ENCODE peak calls at places on chromosomes 7 and 10, in six cellular contexts. P, O, H, N, C and V are unnamed samples.

GRCh38 chr10:93346712-93347111 is 135.4 kb downstream of the MYOF start:
- ATAC-seq in O (no peak), C (no peak), N (no peak), H (peak), P (no peak), V (no peak)

GRCh38 chr10:120963587-120964220 is 112.5 kb downstream of the WDR11 start:
- ATAC-seq in C (no peak), O (no peak), H (peak), P (no peak), N (no peak), V (peak)

GRCh38 chr7:69738396-69738889 is 140.2 kb downstream of the AUTS2 start:
- ATAC-seq in O (no peak), P (no peak), H (no peak), C (no peak), N (no peak), V (no peak)

GRCh38 chr10:123454987-123455386 is 211.2 kb upstream of the GPR26 start:
- ATAC-seq in H (no peak), N (no peak), C (no peak), P (no peak), O (no peak), V (no peak)

GRCh38 chr7:2353650-2354172 is 916 bp upstream of the EIF3B start:
- ATAC-seq in H (peak), P (peak), C (peak), O (peak), N (peak), V (peak)

GRCh38 chr10:95767884-95768556 is 12.1 kb downstream of the ENTPD1 start:
- ATAC-seq in H (peak), P (peak), C (no peak), N (no peak), O (no peak), V (no peak)

GRCh38 chr10:11433657-11434056 is 177.8 kb downstream of the USP6NL start:
- ATAC-seq in O (no peak), N (no peak), H (no peak), P (no peak), C (peak), V (no peak)

GRCh38 chr10:62459500-62459899 is 85.3 kb downstream of the ZNF365 start:
- ATAC-seq in N (no peak), O (no peak), H (no peak), P (no peak), C (no peak), V (no peak)

GRCh38 chr10:13056461-13057077 is 43.4 kb upstream of the OPTN start:
- ATAC-seq in O (no peak), P (no peak), C (peak), H (no peak), N (no peak), V (no peak)

GRCh38 chr10:78059916-78060315 is 26.3 kb downstream of the RPS24 start:
- ATAC-seq in C (no peak), P (no peak), H (no peak), O (no peak), N (no peak), V (no peak)

GRCh38 chr7:128153436-128153835 is 87.6 kb upstream of the LEP start:
- ATAC-seq in H (no peak), N (no peak), C (no peak), P (no peak), O (no peak), V (no peak)

GRCh38 chr7:94043299-94043698 is 39.1 kb upstream of the BET1 start:
- ATAC-seq in O (no peak), P (no peak), H (no peak), N (no peak), C (no peak), V (no peak)

GRCh38 chr10:3943695-3944257 is 158.8 kb upstream of the KLF6 start:
- ATAC-seq in H (peak), O (no peak), N (no peak), C (no peak), P (no peak), V (no peak)

GRCh38 chr10:76553700-76554470 is 1083.7 kb downstream of the KCNMA1 start:
- ATAC-seq in H (peak), P (no peak), C (no peak), N (peak), O (no peak), V (no peak)

GRCh38 chr10:45378866-45379265 is 4.8 kb downstream of the ALOX5 start:
- ATAC-seq in P (no peak), N (no peak), H (no peak), O (no peak), C (no peak), V (no peak)